ENCODE peak calls at places on chromosomes 2 and 18, in seven cellular contexts. P is NCI-H1092 treated with DMSO at 0.1 percent for 48 hours; O is LNCaP clone FGC; Z is occipital lobe; E is stimulated activated CD8-positive, alpha-beta memory T cell treated with anti-CD3 and anti-CD28 coated beads, Interleukin-15, amount 100 ng/mL, for 1 hour; N is HCT116; M is AG04449. G is an unnamed sample.

GRCh38 chr18:24220318-24220688 is 81.4 kb downstream of the CABYR start:
- DNase-seq in P (no peak), O (no peak), Z (no peak), E (no peak), N (no peak), M (no peak), G (no peak)

GRCh38 chr18:28854964-28855363 is 678.0 kb upstream of the CDH2 start:
- DNase-seq in P (no peak), O (peak), Z (no peak), E (no peak), N (no peak), M (no peak), G (no peak)

GRCh38 chr18:70454705-70455322 is 166.0 kb downstream of the SOCS6 start:
- DNase-seq in P (peak), O (peak), Z (no peak), E (no peak), N (peak), M (peak), G (no peak)

GRCh38 chr2:218028562-218029348 is 26.0 kb upstream of the TNS1 start:
- DNase-seq in P (no peak), O (no peak), Z (no peak), E (no peak), N (no peak), M (no peak), G (no peak)

GRCh38 chr2:224126459-224126858 is 87.4 kb upstream of the SERPINE2 start:
- DNase-seq in P (no peak), O (no peak), Z (no peak), E (no peak), N (no peak), M (no peak), G (no peak)

GRCh38 chr2:234913208-234913626 is 38.6 kb upstream of the SH3BP4 start:
- DNase-seq in P (peak), O (no peak), Z (no peak), E (no peak), N (no peak), M (no peak), G (peak)

GRCh38 chr2:73111300-73112025 is 1.3 kb downstream of the RAB11FIP5 start:
- DNase-seq in P (no peak), O (no peak), Z (no peak), E (no peak), N (peak), M (no peak), G (no peak)

GRCh38 chr2:10709290-10709939 is 12.0 kb upstream of the ATP6V1C2 start:
- DNase-seq in P (peak), O (no peak), Z (no peak), E (no peak), N (peak), M (no peak), G (no peak)

GRCh38 chr2:175633227-175633626 is 368.8 kb downstream of the LNPK start:
- DNase-seq in P (no peak), O (no peak), Z (no peak), E (no peak), N (no peak), M (no peak), G (no peak)

GRCh38 chr18:55296761-55297160 is 291.2 kb downstream of the TCF4 start:
- DNase-seq in P (no peak), O (no peak), Z (no peak), E (no peak), N (no peak), M (no peak), G (no peak)

G was measured in BJ.